ENCODE peak calls at places on chromosomes 2 and 18, in nine cellular contexts. Y, V, D, J, Q, R, M, Z and S are unnamed samples.

GRCh38 chr2:54899576-54900200 is 150.6 kb downstream of the RTN4 start:
- DNase-seq in Z (peak), R (no peak), V (peak), Q (peak), M (peak), J (peak), Y (no peak), D (peak), S (peak)

GRCh38 chr2:96929245-96929925 is 57.0 kb downstream of the FAM178B start:
- DNase-seq in M (no peak), Y (no peak), J (no peak), V (no peak), Q (no peak), Z (no peak), R (no peak), D (no peak), S (no peak)

GRCh38 chr2:96984300-96984699 is 2.1 kb downstream of the FAM178B start:
- DNase-seq in Q (no peak), J (no peak), Z (no peak), D (no peak), M (no peak), R (no peak), Y (no peak), V (no peak), S (no peak)

GRCh38 chr2:222732774-222733173 is 61.3 kb downstream of the MOGAT1 start:
- DNase-seq in Z (no peak), Y (no peak), D (no peak), V (no peak), M (no peak), R (no peak), J (no peak), Q (no peak), S (no peak)

GRCh38 chr2:223701761-223702160 is 99.6 kb upstream of the SCG2 start:
- DNase-seq in V (no peak), Y (no peak), M (no peak), Q (no peak), J (no peak), R (no peak), D (no peak), Z (no peak), S (no peak)

GRCh38 chr2:55133467-55134315 is 83.4 kb upstream of the RTN4 start:
- DNase-seq in Q (peak), R (peak), D (peak), V (peak), J (peak), M (peak), Y (peak), Z (no peak), S (no peak)

GRCh38 chr18:61883547-61883946 is 9.3 kb downstream of the RNF152 start:
- DNase-seq in Q (no peak), R (no peak), Y (no peak), Z (no peak), M (no peak), V (peak), D (no peak), J (no peak), S (no peak)

GRCh38 chr2:176067587-176068002 is 16.2 kb downstream of the EVX2 start:
- DNase-seq in J (no peak), M (no peak), R (no peak), D (no peak), Z (no peak), V (no peak), Y (no peak), Q (no peak), S (no peak)

GRCh38 chr18:36294031-36294430 is 3.5 kb upstream of the FHOD3 start:
- DNase-seq in Q (no peak), Y (no peak), D (no peak), J (no peak), V (peak), R (no peak), Z (no peak), M (no peak), S (no peak)

GRCh38 chr2:155310589-155310988 is 612.1 kb downstream of the KCNJ3 start:
- DNase-seq in Z (peak), Q (no peak), D (no peak), Y (no peak), V (no peak), J (no peak), M (peak), R (no peak), S (no peak)
- TF ChIP-seq CTCF in Z (peak), Q (no peak), D (peak), Y (no peak), V (peak), J (peak), M (no peak), R (peak), S (peak)

GRCh38 chr2:232988444-232988843 is 24.6 kb downstream of the NGEF start:
- DNase-seq in M (peak), Z (peak), Y (no peak), V (peak), J (peak), Q (peak), D (peak), R (peak), S (peak)
- TF ChIP-seq POLR2A in M (no peak), Z (no peak), Y (no peak), V (no peak), J (no peak), Q (no peak), D (peak), R (no peak), S (no peak)

DNA sequence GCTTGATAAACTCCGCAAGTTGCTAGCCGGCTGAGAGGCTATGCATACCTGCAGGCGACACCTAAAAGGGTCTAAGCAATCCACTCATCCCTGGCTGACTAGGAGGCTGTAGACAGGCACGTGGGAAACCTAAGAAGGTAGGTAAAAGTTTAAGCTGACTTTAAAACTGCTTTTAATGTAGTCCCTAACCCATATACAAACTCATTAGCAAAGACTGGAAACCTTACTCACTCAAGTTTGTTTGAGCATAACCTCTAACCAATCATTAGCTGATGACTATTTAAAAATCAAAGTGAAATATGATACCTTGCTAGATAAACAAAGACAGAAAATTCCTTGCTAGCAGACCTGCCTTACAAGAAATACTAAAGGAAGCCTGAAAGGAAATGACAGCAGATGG is 106.4 kb downstream of the EXOC6B start:
- DNase-seq in M (no peak), R (no peak), Y (no peak), V (peak), J (no peak), Z (no peak), Q (no peak), D (no peak), S (no peak)
- H3K4me3 ChIP-seq in M (no peak), R (no peak), Y (no peak), V (no peak), J (no peak), Z (no peak), Q (no peak), D (no peak), S (no peak)

GRCh38 chr2:159476329-159476728 is 140.0 kb downstream of the BAZ2B start:
- DNase-seq in D (no peak), R (no peak), V (peak), J (no peak), Z (no peak), Q (no peak), M (no peak), Y (no peak), S (no peak)

GRCh38 chr2:159471340-159471739 is 145.0 kb downstream of the BAZ2B start:
- DNase-seq in R (no peak), D (no peak), V (no peak), Q (no peak), J (no peak), M (no peak), Y (no peak), Z (no peak), S (no peak)

DNA sequence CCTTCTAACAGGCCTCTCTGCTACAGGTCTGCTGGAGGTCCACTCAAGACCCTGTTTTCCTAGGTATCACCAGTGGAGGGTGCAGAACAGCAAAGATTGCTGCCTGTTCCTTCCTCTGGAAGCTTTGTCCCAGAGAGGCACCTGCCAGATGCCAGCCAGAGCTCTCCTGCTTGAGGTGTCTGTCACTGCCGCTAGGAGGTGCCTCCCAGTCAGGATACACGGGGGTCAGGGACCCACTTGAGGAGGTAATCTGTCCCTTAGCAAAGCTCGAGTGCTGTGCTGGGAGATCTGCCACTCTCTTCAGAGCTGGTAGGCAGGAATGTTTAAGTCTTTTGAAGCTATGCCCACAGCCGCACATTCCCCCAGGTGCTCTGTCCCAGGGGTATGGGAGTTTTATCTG is 140.6 kb downstream of the BAZ2B start:
- DNase-seq in M (no peak), V (no peak), D (no peak), J (no peak), Y (no peak), R (no peak), Z (no peak), Q (no peak), S (no peak)
- TF ChIP-seq CTCF in M (no peak), V (no peak), D (no peak), J (no peak), Y (no peak), R (no peak), Z (no peak), Q (no peak), S (no peak)

GRCh38 chr18:702957-703659 is 9.3 kb downstream of the ENOSF1 start:
- DNase-seq in R (no peak), M (peak), V (peak), J (no peak), Y (no peak), D (peak), Q (peak), Z (no peak), S (no peak)

GRCh38 chr18:706438-706837 is 6.0 kb downstream of the ENOSF1 start:
- DNase-seq in R (no peak), Q (no peak), D (no peak), Z (no peak), M (no peak), Y (no peak), V (no peak), J (no peak), S (no peak)

GRCh38 chr18:708096-708495 is 4.3 kb downstream of the ENOSF1 start:
- DNase-seq in Z (no peak), M (no peak), R (no peak), V (no peak), Y (no peak), J (no peak), Q (no peak), D (no peak), S (no peak)

GRCh38 chr18:697771-698170 is 14.7 kb downstream of the ENOSF1 start:
- DNase-seq in M (no peak), Y (no peak), V (no peak), Q (no peak), D (no peak), J (no peak), Z (no peak), R (no peak), S (peak)

DNA sequence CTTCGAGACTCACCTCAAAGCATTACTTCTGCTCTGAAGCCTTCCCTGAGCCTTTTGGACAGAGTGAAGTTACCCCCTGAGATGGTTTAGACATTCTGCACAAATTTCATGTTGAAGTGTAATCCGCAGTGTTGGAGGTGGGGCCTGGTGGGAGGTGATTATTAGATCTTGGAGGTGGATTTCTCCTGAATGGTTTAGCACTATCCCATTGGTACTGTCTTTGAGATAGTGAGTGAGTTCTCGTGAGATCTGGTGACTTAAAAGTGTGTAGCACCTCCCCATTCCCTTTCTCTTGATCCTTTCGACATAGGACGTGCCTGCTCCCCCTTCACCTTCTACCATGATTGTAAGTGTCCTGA is 8.8 kb downstream of the ENOSF1 start:
- DNase-seq in M (no peak), Q (no peak), J (no peak), D (no peak), R (no peak), Z (no peak), V (no peak), Y (no peak), S (no peak)
- TF ChIP-seq POLR2A in M (no peak), Q (no peak), J (no peak), D (no peak), R (no peak), Z (no peak), V (no peak), Y (no peak), S (no peak)

GRCh38 chr2:134206573-134206972 is 47.3 kb upstream of the MGAT5 start:
- DNase-seq in D (peak), M (no peak), Y (no peak), Z (no peak), J (peak), R (no peak), V (peak), Q (no peak), S (peak)
- H3K4me3 ChIP-seq in D (no peak), M (no peak), Y (no peak), Z (no peak), J (no peak), R (no peak), V (no peak), Q (no peak), S (no peak)

GRCh38 chr2:158745866-158746382 is 49.2 kb upstream of the DAPL1 start:
- DNase-seq in M (no peak), V (no peak), Q (no peak), R (no peak), Z (no peak), D (no peak), J (no peak), Y (no peak), S (no peak)

GRCh38 chr2:158743899-158744298 is 51.2 kb upstream of the DAPL1 start:
- DNase-seq in M (peak), R (no peak), D (no peak), J (no peak), Q (no peak), Z (no peak), V (no peak), Y (no peak), S (no peak)

GRCh38 chr2:158743466-158743865 is 51.7 kb upstream of the DAPL1 start:
- DNase-seq in J (no peak), M (no peak), V (no peak), D (no peak), Q (no peak), Z (no peak), Y (no peak), R (no peak), S (no peak)

GRCh38 chr2:158746488-158746887 is 48.6 kb upstream of the DAPL1 start:
- DNase-seq in Q (no peak), V (no peak), J (no peak), Z (no peak), R (no peak), D (no peak), M (no peak), Y (no peak), S (no peak)

GRCh38 chr2:158745067-158745865 is 49.9 kb upstream of the DAPL1 start:
- DNase-seq in Z (peak), V (peak), Y (no peak), R (peak), J (peak), Q (peak), D (peak), M (peak), S (peak)
- TF ChIP-seq CTCF in Z (peak), V (peak), Y (peak), R (peak), J (peak), Q (peak), D (peak), M (peak), S (peak)

DNA sequence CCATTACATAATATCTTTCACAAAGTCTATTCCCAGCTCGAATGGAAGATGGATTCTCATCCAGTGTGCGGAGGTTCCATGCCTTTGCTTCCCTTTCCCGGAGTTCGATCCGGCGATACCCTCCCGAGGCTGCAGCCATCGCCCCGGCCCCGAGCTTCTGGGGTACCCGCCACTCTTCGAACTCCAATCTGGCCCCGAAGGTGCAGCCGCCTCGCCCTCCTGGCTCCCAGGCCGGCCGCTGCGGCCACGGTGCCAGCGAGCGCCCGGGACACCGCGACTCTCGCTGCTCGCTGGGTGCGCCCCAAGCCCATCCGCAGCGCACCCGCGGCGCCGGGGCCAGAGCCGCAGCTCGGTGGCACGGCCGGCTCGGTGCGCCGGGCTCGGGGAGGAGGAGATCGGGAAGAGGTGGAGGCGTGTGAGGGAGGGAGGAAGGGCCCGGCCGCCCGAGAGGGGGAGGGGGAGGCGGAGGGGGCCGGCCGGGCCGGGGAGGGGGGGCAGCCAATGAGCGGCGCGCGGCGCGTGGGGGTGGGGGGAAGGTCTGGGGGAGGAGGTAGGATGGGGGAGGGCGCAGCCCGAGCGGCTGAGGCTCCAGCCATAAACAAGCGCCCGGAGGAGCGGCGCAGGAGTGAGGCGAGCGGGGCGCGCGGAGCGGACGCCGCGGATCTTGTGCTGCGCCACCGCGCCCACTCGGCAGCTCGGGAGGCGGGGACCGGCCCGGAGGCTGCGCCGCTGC is at the start of gene CRIM1:
- DNase-seq in R (peak), J (peak), Q (peak), Z (peak), V (peak), M (peak), D (peak), Y (peak), S (peak)
- TF ChIP-seq POLR2A in R (peak), J (peak), Q (peak), Z (peak), V (peak), M (no peak), D (peak), Y (peak), S (peak)

GRCh38 chr2:236173734-236174607 is 5.8 kb upstream of the GBX2 start:
- DNase-seq in R (no peak), Q (no peak), Y (no peak), M (no peak), D (no peak), J (no peak), Z (no peak), V (no peak), S (no peak)
- H3K4me3 ChIP-seq in R (no peak), Q (no peak), Y (no peak), M (no peak), D (no peak), J (no peak), Z (no peak), V (no peak), S (no peak)